ENCODE peak calls at places on chromosome 19, in six cellular contexts. I is epithelial cell of esophagus; O is heart right ventricle; C is CD8-positive, alpha-beta T cell; X is ovary; U is GM23338. Q is an unnamed sample.
A peak's percentile ranks its signal among the peaks of the same experiment; 100 is the strongest.

GRCh38 chr19:10517361-10517759 is at the start of gene S1PR5:
- DNase-seq in I (peak; percentile 44), O (peak; percentile 11), C (peak; percentile 32), X (no peak), U (peak; percentile 68), Q (no peak)

GRCh38 chr19:10102787-10103236 is 334 bp upstream of the ANGPTL6 start:
- DNase-seq in I (no peak), O (no peak), C (no peak), X (no peak), U (no peak), Q (peak; percentile 93)

GRCh38 chr19:58095328-58095727 is 2.7 kb downstream of the ZSCAN18 start:
- DNase-seq in I (no peak), O (no peak), C (no peak), X (no peak), U (no peak), Q (no peak)

GRCh38 chr19:15439821-15440641 is 9.7 kb downstream of the WIZ start:
- DNase-seq in I (no peak), O (no peak), C (no peak), X (no peak), U (no peak), Q (no peak)

GRCh38 chr19:31015778-31016177 is 333.5 kb downstream of the TSHZ3 start:
- DNase-seq in I (no peak), O (no peak), C (no peak), X (no peak), U (no peak), Q (no peak)

GRCh38 chr19:41552558-41552957 is 23.4 kb upstream of the CEACAM21 start:
- DNase-seq in I (no peak), O (no peak), C (no peak), X (no peak), U (no peak), Q (peak; percentile 92)

GRCh38 chr19:43956827-43957226 is 5.8 kb downstream of the ZNF221 start:
- DNase-seq in I (no peak), O (no peak), C (no peak), X (no peak), U (no peak), Q (peak; percentile 20)

GRCh38 chr19:18421371-18421959 is 2.3 kb downstream of the SSBP4 start:
- DNase-seq in I (no peak), O (no peak), C (no peak), X (no peak), U (no peak), Q (no peak)

GRCh38 chr19:13164370-13165090 is 14.3 kb downstream of the IER2 start:
- DNase-seq in I (peak; percentile 90), O (peak; percentile 89), C (peak; percentile 47), X (peak; percentile 54), U (peak; percentile 99), Q (peak; percentile 31)

GRCh38 chr19:33124207-33125098 is 7.5 kb upstream of the WDR88 start:
- DNase-seq in I (no peak), O (no peak), C (no peak), X (no peak), U (no peak), Q (no peak)

GRCh38 chr19:19107663-19108062 is 30.6 kb downstream of the TMEM161A start:
- DNase-seq in I (no peak), O (no peak), C (no peak), X (no peak), U (peak; percentile 52), Q (no peak)

GRCh38 chr19:38544569-38545315 is 73.0 kb downstream of the MAP4K1 start:
- DNase-seq in I (no peak), O (no peak), C (no peak), X (no peak), U (peak; percentile 21), Q (no peak)

GRCh38 chr19:55554749-55555152 is 9.4 kb upstream of the SBK3 start:
- DNase-seq in I (no peak), O (no peak), C (no peak), X (no peak), U (no peak), Q (no peak)

GRCh38 chr19:30428856-30429255 is 56.7 kb downstream of the ZNF536 start:
- DNase-seq in I (no peak), O (no peak), C (no peak), X (no peak), U (no peak), Q (no peak)

GRCh38 chr19:2888739-2889224 is 11.9 kb upstream of the ZNF57 start:
- DNase-seq in I (peak; percentile 32), O (no peak), C (peak; percentile 59), X (no peak), U (peak; percentile 64), Q (peak; percentile 83)

GRCh38 chr19:12527034-12527836 is 24.0 kb downstream of the ZNF564 start:
- DNase-seq in I (peak; percentile 32), O (no peak), C (no peak), X (no peak), U (peak; percentile 69), Q (peak; percentile 40)

GRCh38 chr19:30236006-30236405 is 136.2 kb upstream of the ZNF536 start:
- DNase-seq in I (no peak), O (no peak), C (no peak), X (no peak), U (peak; percentile 40), Q (no peak)

GRCh38 chr19:46224773-46225172 is 4.8 kb upstream of the IGFL1 start:
- DNase-seq in I (peak; percentile 54), O (no peak), C (no peak), X (no peak), U (no peak), Q (no peak)

GRCh38 chr19:10852941-10853340 is 4.7 kb downstream of the C19orf38 start:
- DNase-seq in I (no peak), O (no peak), C (no peak), X (no peak), U (no peak), Q (no peak)

GRCh38 chr19:55581828-55582223 is 1.2 kb upstream of the ZNF579 start:
- DNase-seq in I (no peak), O (no peak), C (no peak), X (no peak), U (no peak), Q (no peak)

DNA sequence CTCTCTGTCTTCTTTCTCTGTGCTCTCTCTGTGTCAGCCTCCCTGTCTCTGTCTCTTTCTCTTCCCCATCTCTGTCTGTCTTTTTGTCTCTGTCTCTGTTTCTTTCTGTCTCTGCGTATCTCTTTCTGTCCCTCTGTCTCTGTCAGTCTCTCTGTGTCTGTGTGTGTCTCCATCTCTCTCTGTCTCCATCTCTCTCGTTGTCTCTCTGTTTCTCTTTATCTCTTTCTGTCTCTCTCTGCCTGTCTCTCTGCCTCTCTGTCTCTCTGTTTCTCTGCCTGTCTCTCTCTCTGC is 15.6 kb upstream of the TCF3 start:
- DNase-seq in I (no peak), O (no peak), C (no peak), X (no peak), U (no peak), Q (no peak)
- H3K4me3 ChIP-seq in I (no peak overlapping the region), O (no peak overlapping the region), C (no peak overlapping the region), X (no peak overlapping the region), U (peak overlapping the region; percentile 56), Q (peak overlapping the region; percentile 41)

DNA sequence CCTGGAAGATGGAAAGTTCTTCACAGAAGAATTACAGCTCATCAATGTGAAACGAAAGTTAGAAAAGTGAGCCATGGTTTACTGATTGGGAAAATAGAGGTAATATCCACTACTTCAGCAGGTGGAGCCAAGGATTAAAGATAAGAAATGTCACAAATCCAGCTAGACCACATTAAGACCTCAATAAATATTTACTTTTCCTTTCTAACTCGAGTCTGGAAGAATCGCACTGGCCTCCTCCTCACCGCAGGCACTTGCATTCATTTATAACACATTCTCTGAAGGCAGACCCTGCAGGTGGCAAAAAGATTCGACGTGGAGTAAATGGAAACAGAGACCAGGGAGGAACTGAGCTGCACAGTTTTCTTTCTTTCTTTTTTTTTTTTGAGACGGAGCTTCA is 7.4 kb downstream of the SLC35E1 start:
- DNase-seq in I (no peak), O (no peak), C (no peak), X (no peak), U (no peak), Q (no peak)
- TF ChIP-seq CTCF in I (no peak), O (no peak), C (no peak), X (no peak), U (no peak), Q (no peak)

GRCh38 chr19:7905298-7905697 is 1.6 kb downstream of the MAP2K7 start:
- DNase-seq in I (no peak), O (no peak), C (no peak), X (no peak), U (no peak), Q (peak; percentile 7)
- H3K4me3 ChIP-seq in I (peak overlapping the region; percentile 88), O (peak overlapping the region; percentile 86), C (no peak overlapping the region), X (no peak overlapping the region), U (no peak overlapping the region), Q (no peak overlapping the region)

GRCh38 chr19:51294977-51295375 is 16.5 kb upstream of the IGLON5 start:
- DNase-seq in I (no peak), O (no peak), C (no peak), X (no peak), U (no peak), Q (no peak)
- TF ChIP-seq CTCF in I (no peak), O (no peak), C (no peak), X (no peak), U (no peak), Q (no peak)

GRCh38 chr19:48646192-48646911 is 365 bp upstream of the CA11 start:
- DNase-seq in I (peak; percentile 86), O (peak; percentile 91), C (peak; percentile 92), X (peak; percentile 93), U (peak; percentile 99), Q (peak; percentile 91)
- H3K4me3 ChIP-seq in I (peak overlapping the region; percentile 67), O (peak overlapping the region; percentile 64), C (peak overlapping the region; percentile 98), X (peak overlapping the region; percentile 56), U (peak overlapping the region; percentile 75), Q (peak overlapping the region; percentile 68)

DNA sequence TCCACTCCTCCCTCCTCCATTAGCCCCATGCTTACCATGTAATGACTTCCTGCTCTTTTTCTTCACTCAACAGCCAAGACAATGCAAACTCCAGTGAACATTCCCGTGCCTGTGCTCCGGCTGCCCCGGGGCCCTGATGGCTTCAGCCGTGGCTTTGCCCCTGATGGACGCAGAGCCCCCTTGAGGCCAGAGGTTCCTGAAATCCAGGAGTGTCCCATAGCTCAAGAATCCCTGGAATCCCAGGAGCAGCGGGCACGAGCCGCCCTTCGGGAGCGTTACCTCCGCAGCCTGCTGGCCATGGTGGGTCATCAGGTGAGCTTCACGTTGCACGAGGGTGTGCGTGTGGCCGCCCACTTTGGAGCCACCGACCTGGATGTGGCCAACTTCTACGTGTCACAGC is 2.9 kb upstream of the PPP1R37 start:
- DNase-seq in I (no peak), O (no peak), C (no peak), X (no peak), U (peak; percentile 92), Q (no peak)
- TF ChIP-seq CTCF in I (no peak), O (no peak), C (no peak), X (no peak), U (peak; percentile 51), Q (no peak)

GRCh38 chr19:50497030-50497420 is 14.0 kb downstream of the JOSD2 start:
- DNase-seq in I (no peak), O (no peak), C (no peak), X (no peak), U (no peak), Q (no peak)
- H3K4me3 ChIP-seq in I (no peak overlapping the region), O (no peak overlapping the region), C (no peak overlapping the region), X (no peak overlapping the region), U (no peak overlapping the region), Q (no peak overlapping the region)

Q was measured in GM12865.